ENCODE peak calls at places on chromosomes 16 and 17, in eight cellular contexts. A is GM23338, S is HepG2, K is A549, C is Panc1, F is K562, Q is HCT116, H is HL-60. D is an unnamed sample.
A peak's percentile ranks its signal among the peaks of the same experiment; 100 is the strongest.

GRCh38 chr16:50812046-50812445 is 70.2 kb downstream of the CYLD start:
- DNase-seq in A (no peak), F (no peak), S (no peak), Q (no peak), K (no peak), H (no peak), C (no peak), D (no peak)

GRCh38 chr17:39742856-39743436 is 5.2 kb downstream of the GRB7 start:
- DNase-seq in C (no peak), F (no peak), S (no peak), K (no peak), Q (no peak), H (no peak), A (no peak), D (no peak)

GRCh38 chr16:4064950-4065352 is 51.3 kb downstream of the ADCY9 start:
- DNase-seq in A (no peak), S (no peak), H (no peak), K (no peak), Q (no peak), F (no peak), C (no peak), D (no peak)

GRCh38 chr17:62855136-62855535 is 47.0 kb upstream of the MARCHF10 start:
- DNase-seq in C (no peak), A (no peak), S (no peak), K (no peak), Q (no peak), F (no peak), H (no peak), D (no peak)

GRCh38 chr17:2369551-2370210 is 31.2 kb downstream of the MNT start:
- DNase-seq in S (no peak), A (peak; percentile 78), C (no peak), H (no peak), Q (no peak), K (no peak), F (no peak), D (no peak)

GRCh38 chr17:76408037-76408849 is 23.8 kb downstream of the SPHK1 start:
- DNase-seq in S (peak; percentile 62), K (peak; percentile 83), A (peak; percentile 85), H (no peak), Q (peak; percentile 42), C (no peak), F (peak; percentile 43), D (no peak)

GRCh38 chr16:51683882-51684281 is 532.8 kb upstream of the SALL1 start:
- DNase-seq in C (no peak), Q (no peak), S (no peak), H (no peak), F (no peak), A (no peak), K (no peak), D (no peak)

GRCh38 chr16:25523183-25523582 is 168.6 kb upstream of the HS3ST4 start:
- DNase-seq in H (no peak), S (no peak), K (no peak), A (peak; percentile 10), Q (no peak), C (no peak), F (no peak), D (no peak)

GRCh38 chr17:74671031-74671771 is 41.5 kb downstream of the CD300LF start:
- DNase-seq in H (peak; percentile 66), K (peak; percentile 71), S (peak; percentile 67), C (no peak), Q (no peak), F (peak; percentile 64), A (peak; percentile 98), D (no peak)

GRCh38 chr17:80842456-80843053 is 149.1 kb upstream of the CHMP6 start:
- DNase-seq in H (no peak), K (no peak), S (no peak), F (no peak), Q (no peak), A (no peak), C (no peak), D (no peak)

GRCh38 chr17:49252148-49252682 is 21.6 kb upstream of the PHOSPHO1 start:
- DNase-seq in H (peak; percentile 90), S (peak; percentile 42), Q (no peak), F (peak; percentile 55), A (no peak), K (no peak), C (no peak), D (no peak)

GRCh38 chr17:28570716-28571254 is 539 bp downstream of the PIGS start:
- DNase-seq in K (peak; percentile 64), A (peak; percentile 71), C (no peak), S (peak; percentile 47), F (peak; percentile 66), H (no peak), Q (no peak), D (no peak)

GRCh38 chr17:64449545-64449944 is 630 bp downstream of the MILR1 start:
- DNase-seq in S (no peak), C (no peak), Q (no peak), A (no peak), F (no peak), K (no peak), H (peak; percentile 56), D (no peak)

GRCh38 chr16:11224894-11225676 is 30.9 kb downstream of the SOCS1 start:
- DNase-seq in S (no peak), A (no peak), H (no peak), F (no peak), C (no peak), K (no peak), Q (no peak), D (peak; percentile 88)

GRCh38 chr17:4678448-4679026 is 25.4 kb downstream of the PELP1 start:
- DNase-seq in H (peak; percentile 21), Q (peak; percentile 61), A (no peak), S (peak; percentile 39), K (peak; percentile 43), F (no peak), C (peak; percentile 32), D (no peak)

GRCh38 chr17:38879878-38880727 is 10.2 kb downstream of the LASP1 start:
- DNase-seq in Q (no peak), S (no peak), H (no peak), F (no peak), A (peak; percentile 98), C (no peak), K (peak; percentile 95), D (no peak)

GRCh38 chr16:70715113-70715711 is 29.4 kb upstream of the MTSS2 start:
- DNase-seq in Q (no peak), K (peak; percentile 93), A (no peak), C (no peak), S (no peak), H (no peak), F (peak; percentile 24), D (no peak)

GRCh38 chr17:39663688-39664580 is 1.2 kb upstream of the TCAP start:
- DNase-seq in Q (peak; percentile 35), H (no peak), C (no peak), K (peak; percentile 88), A (peak; percentile 85), F (peak; percentile 73), S (peak; percentile 50), D (no peak)

GRCh38 chr17:43442711-43443110 is 41.1 kb upstream of the DHX8 start:
- DNase-seq in Q (no peak), C (no peak), A (no peak), F (no peak), K (no peak), S (no peak), H (no peak), D (no peak)

GRCh38 chr16:72501739-72502653 is 330.0 kb upstream of the PMFBP1 start:
- DNase-seq in C (peak; percentile 38), F (peak; percentile 40), A (peak; percentile 76), Q (peak; percentile 56), K (peak; percentile 48), S (peak; percentile 73), H (peak; percentile 15), D (peak; percentile 42)
- TF ChIP-seq REST in C (no peak), F (no peak), A (no peak), Q (no peak), K (no peak), S (no peak), H (no peak), D (no peak)

DNA sequence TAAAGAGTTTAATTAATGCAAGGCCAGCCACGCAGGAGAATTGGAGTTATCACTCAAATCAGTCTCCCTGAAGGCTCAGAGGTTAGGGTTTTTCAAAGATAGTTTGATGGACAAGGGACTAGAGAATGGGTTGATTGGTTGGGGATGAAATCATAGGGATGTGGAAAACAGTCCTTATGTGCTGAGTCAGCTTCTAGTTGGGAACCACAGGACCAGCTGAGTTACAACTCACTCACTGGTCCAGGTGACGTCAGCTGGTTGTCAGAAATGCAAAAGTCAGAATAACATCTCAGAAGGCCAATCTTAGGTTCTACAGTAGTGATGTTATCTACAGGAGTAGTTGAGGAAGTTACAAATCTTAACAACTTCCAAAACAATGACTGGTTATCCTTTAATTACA is 47.6 kb downstream of the CPD start:
- DNase-seq in F (no peak), A (no peak), H (no peak), C (no peak), Q (no peak), S (no peak), K (no peak), D (no peak)
- TF ChIP-seq REST in F (no peak), A (no peak), H (no peak), C (no peak), Q (no peak), S (no peak), K (no peak), D (no peak)

GRCh38 chr17:58277726-58278595 is 2.8 kb downstream of the MPO start:
- DNase-seq in C (no peak), H (no peak), Q (no peak), K (no peak), S (no peak), F (no peak), A (no peak), D (no peak)

GRCh38 chr17:58277107-58277506 is 3.6 kb downstream of the MPO start:
- DNase-seq in S (no peak), H (no peak), C (no peak), K (no peak), A (peak; percentile 57), Q (peak; percentile 18), F (peak; percentile 63), D (no peak)

GRCh38 chr17:58276423-58276822 is 4.3 kb downstream of the MPO start:
- DNase-seq in C (no peak), S (no peak), K (no peak), Q (no peak), H (no peak), F (no peak), A (peak; percentile 44), D (no peak)

GRCh38 chr17:58273453-58274104 is 7.2 kb downstream of the MPO start:
- DNase-seq in K (peak; percentile 1), Q (no peak), C (no peak), A (no peak), S (no peak), H (no peak), F (no peak), D (no peak)

DNA sequence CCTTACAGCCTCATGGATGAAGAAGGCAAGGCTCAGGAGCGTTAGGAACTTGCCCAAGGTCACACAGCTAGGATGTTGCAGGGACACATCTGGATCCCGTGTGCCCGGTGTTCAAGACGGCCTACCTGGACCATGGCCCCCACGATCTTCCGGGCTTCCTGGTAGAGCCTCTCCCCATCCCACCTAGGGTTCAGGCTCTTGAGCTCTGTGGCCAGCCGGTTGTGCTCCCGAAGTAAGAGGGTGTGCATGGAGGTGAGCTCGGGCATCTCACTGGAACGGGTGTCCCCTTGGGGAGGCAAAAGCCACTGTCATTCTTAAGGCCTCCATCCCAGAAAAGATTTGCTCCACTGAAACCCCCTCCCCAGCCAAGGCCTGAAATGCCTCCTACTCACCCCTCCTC is 5.3 kb downstream of the MPO start:
- DNase-seq in F (no peak), K (no peak), H (no peak), C (no peak), A (no peak), S (no peak), Q (no peak), D (no peak)
- TF ChIP-seq REST in F (no peak), K (no peak), H (no peak), C (no peak), A (no peak), S (no peak), Q (no peak), D (no peak)

GRCh38 chr17:7853693-7854043 is 1.2 kb upstream of the TMEM88 start:
- DNase-seq in K (no peak), C (no peak), S (no peak), Q (no peak), F (no peak), A (peak; percentile 63), H (no peak), D (no peak)
- TF ChIP-seq REST in K (no peak), C (no peak), S (no peak), Q (no peak), F (no peak), A (no peak), H (no peak), D (no peak)

D was measured in GM12878.